ENCODE peak calls at places on chromosomes 1 and 21, in four cellular contexts. One of them, this sample, is unnamed.

GRCh38 chr21:41361786-41362604 is at the start of gene MX2:
- DNase-seq in GM04504: peak; percentile 80
- DNase-seq in EL: peak; percentile 94
- DNase-seq in anterior cingulate cortex: no peak
- DNase-seq in this sample: peak; percentile 47

GRCh38 chr1:53585116-53585515 is 125.9 kb downstream of the DMRTB1 start:
- DNase-seq in GM04504: no peak
- DNase-seq in EL: no peak
- DNase-seq in anterior cingulate cortex: no peak
- DNase-seq in this sample: peak; percentile 96

GRCh38 chr21:18373631-18374030 is 30.0 kb downstream of the TMPRSS15 start:
- DNase-seq in GM04504: no peak
- DNase-seq in EL: no peak
- DNase-seq in anterior cingulate cortex: no peak
- DNase-seq in this sample: no peak

GRCh38 chr1:117061986-117062415 is 1.9 kb downstream of the TTF2 start:
- DNase-seq in GM04504: peak; percentile 20
- DNase-seq in EL: peak; percentile 76
- DNase-seq in anterior cingulate cortex: no peak
- DNase-seq in this sample: peak; percentile 87

GRCh38 chr1:61081637-61082335 is 575 bp upstream of the NFIA start:
- DNase-seq in GM04504: no peak
- DNase-seq in EL: peak; percentile 45
- DNase-seq in anterior cingulate cortex: no peak
- DNase-seq in this sample: peak; percentile 81

GRCh38 chr1:6675936-6676335 is 25.7 kb downstream of the DNAJC11 start:
- DNase-seq in GM04504: no peak
- DNase-seq in EL: no peak
- DNase-seq in anterior cingulate cortex: no peak
- DNase-seq in this sample: peak; percentile 11

GRCh38 chr21:43845386-43845785 is 19.6 kb upstream of the AGPAT3 start:
- DNase-seq in GM04504: no peak
- DNase-seq in EL: no peak
- DNase-seq in anterior cingulate cortex: no peak
- DNase-seq in this sample: no peak

GRCh38 chr21:35048706-35049617 is at the start of gene RUNX1:
- DNase-seq in GM04504: no peak
- DNase-seq in EL: peak; percentile 90
- DNase-seq in anterior cingulate cortex: no peak
- DNase-seq in this sample: peak; percentile 94

GRCh38 chr1:12426030-12426429 is 192.0 kb downstream of the DHRS3 start:
- DNase-seq in GM04504: no peak
- DNase-seq in EL: no peak
- DNase-seq in anterior cingulate cortex: no peak
- DNase-seq in this sample: peak; percentile 55

GRCh38 chr1:168708698-168709406 is 20.2 kb downstream of the DPT start:
- DNase-seq in GM04504: no peak
- DNase-seq in EL: no peak
- DNase-seq in anterior cingulate cortex: no peak
- DNase-seq in this sample: no peak

GRCh38 chr1:75531570-75531969 is 79.3 kb downstream of the SLC44A5 start:
- DNase-seq in GM04504: no peak
- DNase-seq in EL: no peak
- DNase-seq in anterior cingulate cortex: no peak
- DNase-seq in this sample: no peak

GRCh38 chr1:11731719-11732283 is 4.1 kb upstream of the AGTRAP start:
- DNase-seq in GM04504: no peak
- DNase-seq in EL: no peak
- DNase-seq in anterior cingulate cortex: peak; percentile 41
- DNase-seq in this sample: peak; percentile 82

GRCh38 chr1:44645466-44646244 is 28.6 kb downstream of the TMEM53 start:
- DNase-seq in GM04504: no peak
- DNase-seq in EL: no peak
- DNase-seq in anterior cingulate cortex: peak; percentile 81
- DNase-seq in this sample: no peak

GRCh38 chr1:227894831-227895451 is 52.8 kb downstream of the WNT9A start:
- DNase-seq in GM04504: no peak
- DNase-seq in EL: no peak
- DNase-seq in anterior cingulate cortex: no peak
- DNase-seq in this sample: no peak

GRCh38 chr1:26889580-26890466 is at the start of gene GPN2:
- DNase-seq in GM04504: peak; percentile 46
- DNase-seq in EL: peak; percentile 76
- DNase-seq in anterior cingulate cortex: peak; percentile 67
- DNase-seq in this sample: peak; percentile 77

GRCh38 chr1:39955547-39956539 is 898 bp downstream of the MFSD2A start:
- DNase-seq in GM04504: no peak
- DNase-seq in EL: peak; percentile 74
- DNase-seq in anterior cingulate cortex: no peak
- DNase-seq in this sample: peak; percentile 65

GRCh38 chr1:41851589-41851988 is 67.1 kb downstream of the HIVEP3 start:
- DNase-seq in GM04504: no peak
- DNase-seq in EL: peak; percentile 87
- DNase-seq in anterior cingulate cortex: no peak
- DNase-seq in this sample: peak; percentile 94

GRCh38 chr1:117976381-117976780 is 46.8 kb downstream of the WDR3 start:
- DNase-seq in GM04504: no peak
- DNase-seq in EL: no peak
- DNase-seq in anterior cingulate cortex: no peak
- DNase-seq in this sample: no peak

GRCh38 chr1:31549807-31550620 is 26.3 kb upstream of the TINAGL1 start:
- DNase-seq in GM04504: no peak
- DNase-seq in EL: no peak
- DNase-seq in anterior cingulate cortex: no peak
- DNase-seq in this sample: no peak

GRCh38 chr1:1183833-1184775 is 10.4 kb downstream of the TTLL10 start:
- DNase-seq in GM04504: no peak
- DNase-seq in EL: no peak
- DNase-seq in anterior cingulate cortex: no peak
- DNase-seq in this sample: no peak

GRCh38 chr1:88800382-88801051 is 90.8 kb downstream of the GTF2B start:
- DNase-seq in GM04504: peak; percentile 10
- DNase-seq in EL: peak; percentile 62
- DNase-seq in anterior cingulate cortex: no peak
- DNase-seq in this sample: peak; percentile 74

GRCh38 chr1:46345281-46345680 is 4.7 kb downstream of the NSUN4 start:
- DNase-seq in GM04504: no peak
- DNase-seq in EL: no peak
- DNase-seq in anterior cingulate cortex: no peak
- DNase-seq in this sample: no peak

GRCh38 chr1:11784993-11785769 is 20.6 kb downstream of the MTHFR start:
- DNase-seq in GM04504: no peak
- DNase-seq in EL: peak; percentile 69
- DNase-seq in anterior cingulate cortex: no peak
- DNase-seq in this sample: peak; percentile 52

GRCh38 chr21:45380566-45380965 is 24.4 kb upstream of the COL18A1 start:
- DNase-seq in GM04504: no peak
- DNase-seq in EL: no peak
- DNase-seq in anterior cingulate cortex: no peak
- DNase-seq in this sample: no peak

GRCh38 chr1:1540015-1540816 is at the start of gene TMEM240:
- DNase-seq in GM04504: peak; percentile 41
- DNase-seq in EL: peak; percentile 80
- DNase-seq in anterior cingulate cortex: peak; percentile 54
- DNase-seq in this sample: peak; percentile 82

GRCh38 chr1:38735651-38736161 is 123.9 kb downstream of the RRAGC start:
- DNase-seq in GM04504: no peak
- DNase-seq in EL: peak; percentile 96
- DNase-seq in anterior cingulate cortex: no peak
- DNase-seq in this sample: peak; percentile 63

GRCh38 chr1:6891781-6892579 is 106.7 kb downstream of the CAMTA1 start:
- DNase-seq in GM04504: no peak
- DNase-seq in EL: peak; percentile 30
- DNase-seq in anterior cingulate cortex: no peak
- DNase-seq in this sample: peak; percentile 24

GRCh38 chr21:44866780-44867179 is 6.7 kb downstream of the PTTG1IP start:
- DNase-seq in GM04504: no peak
- DNase-seq in EL: peak; percentile 43
- DNase-seq in anterior cingulate cortex: no peak
- DNase-seq in this sample: peak; percentile 84

GRCh38 chr1:116706123-116706522 is 38.6 kb upstream of the IGSF3 start:
- DNase-seq in GM04504: no peak
- DNase-seq in EL: no peak
- DNase-seq in anterior cingulate cortex: no peak
- DNase-seq in this sample: no peak

GRCh38 chr1:65020774-65021173 is 54.4 kb upstream of the JAK1 start:
- DNase-seq in GM04504: no peak
- DNase-seq in EL: peak; percentile 11
- DNase-seq in anterior cingulate cortex: no peak
- DNase-seq in this sample: peak; percentile 29

GRCh38 chr21:41885341-41886024 is 6.3 kb upstream of the PRDM15 start:
- DNase-seq in GM04504: no peak
- DNase-seq in EL: no peak
- DNase-seq in anterior cingulate cortex: no peak
- DNase-seq in this sample: peak; percentile 31

GRCh38 chr21:44505673-44506278 is 34.2 kb downstream of the KRTAP10-1 start:
- DNase-seq in GM04504: no peak
- DNase-seq in EL: no peak
- DNase-seq in anterior cingulate cortex: no peak
- DNase-seq in this sample: no peak

GRCh38 chr21:17738171-17738953 is 80.8 kb downstream of the C21orf91 start:
- DNase-seq in GM04504: no peak
- DNase-seq in EL: no peak
- DNase-seq in anterior cingulate cortex: no peak
- DNase-seq in this sample: no peak

GRCh38 chr21:44299085-44299457 is 782 bp upstream of the PFKL start:
- DNase-seq in GM04504: no peak
- DNase-seq in EL: no peak
- DNase-seq in anterior cingulate cortex: no peak
- DNase-seq in this sample: peak; percentile 21

GRCh38 chr1:95534985-95535384 is 301.0 kb downstream of the RWDD3 start:
- DNase-seq in GM04504: no peak
- DNase-seq in EL: no peak
- DNase-seq in anterior cingulate cortex: no peak
- DNase-seq in this sample: no peak